ENCODE peak calls at places on chromosomes 2 and 18, in five cellular contexts. Y, G, Z, S and D are unnamed samples.

GRCh38 chr18:45686892-45687611 is 36.9 kb upstream of the SLC14A1 start:
- DNase-seq in Y (no peak), G (no peak), Z (no peak), S (peak; percentile 57), D (no peak)

GRCh38 chr2:30756971-30757370 is 50.3 kb downstream of the CAPN13 start:
- DNase-seq in Y (no peak), G (no peak), Z (no peak), S (no peak), D (no peak)

GRCh38 chr18:9731380-9731779 is 23.3 kb downstream of the RAB31 start:
- DNase-seq in Y (no peak), G (no peak), Z (peak; percentile 72), S (no peak), D (no peak)

GRCh38 chr18:45910405-45911023 is 56.6 kb downstream of the EPG5 start:
- DNase-seq in Y (peak; percentile 42), G (peak; percentile 29), Z (no peak), S (peak; percentile 57), D (peak; percentile 32)

GRCh38 chr2:120542911-120543527 is 192.6 kb upstream of the GLI2 start:
- DNase-seq in Y (no peak), G (no peak), Z (no peak), S (no peak), D (no peak)

GRCh38 chr2:203453858-203454451 is 81.1 kb downstream of the RAPH1 start:
- DNase-seq in Y (peak; percentile 11), G (no peak), Z (no peak), S (peak; percentile 17), D (peak; percentile 46)

GRCh38 chr2:121189011-121189410 is 96.0 kb downstream of the TFCP2L1 start:
- DNase-seq in Y (no peak), G (no peak), Z (no peak), S (no peak), D (no peak)

GRCh38 chr2:201909348-201909747 is 103.0 kb downstream of the CDK15 start:
- DNase-seq in Y (no peak), G (no peak), Z (no peak), S (no peak), D (peak; percentile 46)

GRCh38 chr2:109473616-109474318 is 140.0 kb downstream of the SEPTIN10 start:
- DNase-seq in Y (no peak), G (no peak), Z (no peak), S (no peak), D (no peak)

GRCh38 chr2:201413143-201413542 is 38.1 kb downstream of the TRAK2 start:
- DNase-seq in Y (no peak), G (no peak), Z (no peak), S (no peak), D (no peak)

GRCh38 chr2:205776139-205776538 is 93.8 kb downstream of the NRP2 start:
- DNase-seq in Y (peak; percentile 57), G (no peak), Z (no peak), S (no peak), D (no peak)

GRCh38 chr18:23587220-23587642 is 925 bp upstream of the NPC1 start:
- DNase-seq in Y (no peak), G (no peak), Z (no peak), S (no peak), D (no peak)

GRCh38 chr2:230779141-230779523 is 66.5 kb downstream of the CAB39 start:
- DNase-seq in Y (no peak), G (no peak), Z (no peak), S (no peak), D (no peak)

GRCh38 chr2:220006152-220006551 is 378.7 kb downstream of the SLC4A3 start:
- DNase-seq in Y (no peak), G (no peak), Z (peak; percentile 30), S (no peak), D (no peak)

GRCh38 chr2:219000569-219000960 is 7.3 kb upstream of the CRYBA2 start:
- DNase-seq in Y (no peak), G (no peak), Z (no peak), S (no peak), D (no peak)

GRCh38 chr2:202870431-202871160 is 970 bp downstream of the ICA1L start:
- DNase-seq in Y (peak; percentile 47), G (peak; percentile 28), Z (peak; percentile 70), S (peak; percentile 46), D (peak; percentile 78)

GRCh38 chr18:22872894-22873537 is 60.1 kb upstream of the RBBP8 start:
- DNase-seq in Y (no peak), G (no peak), Z (no peak), S (no peak), D (no peak)

GRCh38 chr2:113282747-113283533 is 4.2 kb upstream of the PAX8 start:
- DNase-seq in Y (no peak), G (no peak), Z (peak; percentile 18), S (no peak), D (peak; percentile 38)

GRCh38 chr2:121285077-121285449 is at the start of gene TFCP2L1:
- DNase-seq in Y (no peak), G (no peak), Z (no peak), S (no peak), D (peak; percentile 41)

GRCh38 chr2:217650229-217650628 is 352.6 kb downstream of the TNS1 start:
- DNase-seq in Y (no peak), G (no peak), Z (no peak), S (no peak), D (no peak)

GRCh38 chr2:40451926-40452605 is at the start of gene SLC8A1:
- DNase-seq in Y (no peak), G (no peak), Z (peak; percentile 40), S (no peak), D (no peak)

GRCh38 chr18:55439036-55439435 is 149.0 kb downstream of the TCF4 start:
- DNase-seq in Y (peak; percentile 35), G (no peak), Z (no peak), S (no peak), D (no peak)

GRCh38 chr18:27005589-27005988 is 140.1 kb upstream of the AQP4 start:
- DNase-seq in Y (no peak), G (no peak), Z (no peak), S (no peak), D (no peak)

GRCh38 chr18:56374005-56374655 is 264.3 kb downstream of the TXNL1 start:
- DNase-seq in Y (no peak), G (no peak), Z (no peak), S (no peak), D (no peak)

GRCh38 chr2:181458881-181459280 is 1.7 kb downstream of the ITGA4 start:
- DNase-seq in Y (no peak), G (no peak), Z (no peak), S (no peak), D (no peak)

GRCh38 chr2:158529379-158530110 is 72.8 kb downstream of the PKP4 start:
- DNase-seq in Y (no peak), G (no peak), Z (no peak), S (no peak), D (no peak)

GRCh38 chr18:64539852-64540251 is 391.0 kb upstream of the LINC00305 start:
- DNase-seq in Y (no peak), G (no peak), Z (no peak), S (no peak), D (no peak)

GRCh38 chr18:7452331-7452730 is 114.8 kb upstream of the PTPRM start:
- DNase-seq in Y (peak; percentile 38), G (no peak), Z (no peak), S (no peak), D (peak; percentile 65)

GRCh38 chr2:207103132-207103531 is 62.6 kb downstream of the KLF7 start:
- DNase-seq in Y (no peak), G (no peak), Z (no peak), S (no peak), D (no peak)

GRCh38 chr2:55862269-55862668 is 61.3 kb downstream of the EFEMP1 start:
- DNase-seq in Y (no peak), G (no peak), Z (peak; percentile 57), S (no peak), D (no peak)